ENCODE peak calls at places on chromosome 13, in ten cellular contexts. V is stomach; T is CD4-positive, alpha-beta T cell; D is HL-60; B is choroid plexus epithelial cell; C is thyroid gland; J is astrocyte of the cerebellum; G is hepatocyte; I is uterus; Q is Calu3. X is an unnamed sample.

GRCh38 chr13:27171244-27171829 is at the start of gene USP12:
- DNase-seq in J (no peak), V (no peak), C (no peak), B (no peak), I (peak; percentile 44), D (no peak), Q (peak; percentile 54), T (peak; percentile 46), G (peak; percentile 81), X (peak; percentile 54)

GRCh38 chr13:105545811-105546210 is 989.7 kb downstream of the EFNB2 start:
- DNase-seq in I (no peak), Q (no peak), B (no peak), D (no peak), V (no peak), T (no peak), G (no peak), J (no peak), C (peak; percentile 68), X (no peak)

GRCh38 chr13:108463365-108463764 is 166.0 kb upstream of the MYO16 start:
- DNase-seq in I (no peak), Q (peak; percentile 8), V (no peak), D (no peak), T (no peak), C (no peak), J (peak; percentile 85), B (peak; percentile 97), G (peak; percentile 46), X (no peak)

GRCh38 chr13:27120811-27121210 is 50.8 kb downstream of the USP12 start:
- DNase-seq in T (no peak), C (no peak), B (peak; percentile 56), I (no peak), Q (no peak), G (no peak), D (no peak), J (no peak), V (no peak), X (no peak)

GRCh38 chr13:114128624-114129522 is 3.5 kb downstream of the RASA3 start:
- DNase-seq in V (peak; percentile 67), B (peak; percentile 90), Q (no peak), D (peak; percentile 98), J (peak; percentile 82), G (no peak), T (peak; percentile 83), I (peak; percentile 69), C (peak; percentile 61), X (no peak)

GRCh38 chr13:33582121-33582520 is 235.8 kb upstream of the RFC3 start:
- DNase-seq in D (no peak), Q (no peak), C (no peak), B (peak; percentile 36), V (no peak), J (no peak), G (no peak), I (no peak), T (no peak), X (no peak)

GRCh38 chr13:59679239-59679638 is 484.5 kb downstream of the DIAPH3 start:
- DNase-seq in G (no peak), I (no peak), J (no peak), D (no peak), T (no peak), V (no peak), B (no peak), C (peak; percentile 9), Q (no peak), X (no peak)

GRCh38 chr13:24661713-24662112 is 18.5 kb upstream of the ATP12A start:
- DNase-seq in I (no peak), J (no peak), V (no peak), B (no peak), G (no peak), C (no peak), T (no peak), Q (no peak), D (no peak), X (no peak)

GRCh38 chr13:99087954-99088491 is 110.2 kb upstream of the DOCK9 start:
- DNase-seq in J (no peak), D (no peak), Q (no peak), V (no peak), G (peak; percentile 40), B (no peak), C (peak; percentile 29), I (no peak), T (peak; percentile 33), X (no peak)

GRCh38 chr13:97254809-97255208 is 32.7 kb downstream of the MBNL2 start:
- DNase-seq in G (no peak), C (no peak), Q (no peak), I (no peak), J (peak; percentile 38), D (no peak), B (peak; percentile 72), T (no peak), V (no peak), X (no peak)

GRCh38 chr13:106867249-106867648 is 299.3 kb upstream of the ARGLU1 start:
- DNase-seq in V (peak; percentile 29), G (peak; percentile 23), B (peak; percentile 52), J (no peak), D (no peak), C (no peak), Q (no peak), T (no peak), I (no peak), X (peak; percentile 20)
- TF ChIP-seq CTCF in V (no peak), G (no peak), B (peak; percentile 31), J (peak; percentile 16), D (no peak), C (no peak), Q (no peak), T (no peak), I (no peak), X (no peak)

DNA sequence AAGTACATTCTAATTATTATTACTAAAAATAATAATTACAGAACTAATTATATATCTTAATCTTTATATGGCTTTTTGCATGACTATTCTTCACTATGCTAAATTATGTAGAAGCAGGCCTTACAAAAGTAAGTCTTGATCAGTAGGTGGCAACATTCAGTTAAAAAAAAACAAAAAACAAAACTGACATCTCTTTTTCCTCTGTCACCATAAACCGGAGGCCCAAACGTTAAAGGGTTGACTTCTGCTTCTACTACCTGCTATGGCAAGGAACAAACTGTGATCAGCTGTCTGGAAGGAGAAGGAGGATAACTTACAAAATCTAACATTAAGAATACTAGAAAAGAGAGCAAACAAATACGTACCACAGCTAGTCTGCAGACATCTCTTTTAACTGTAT is 1525.6 kb downstream of the SLITRK1 start:
- DNase-seq in D (no peak), T (no peak), C (no peak), G (no peak), V (no peak), B (peak; percentile 39), J (no peak), I (no peak), Q (no peak), X (no peak)
- TF ChIP-seq CTCF in D (no peak), T (no peak), C (no peak), G (peak; percentile 45), V (no peak), B (peak; percentile 34), J (no peak), I (no peak), Q (no peak), X (no peak)

DNA sequence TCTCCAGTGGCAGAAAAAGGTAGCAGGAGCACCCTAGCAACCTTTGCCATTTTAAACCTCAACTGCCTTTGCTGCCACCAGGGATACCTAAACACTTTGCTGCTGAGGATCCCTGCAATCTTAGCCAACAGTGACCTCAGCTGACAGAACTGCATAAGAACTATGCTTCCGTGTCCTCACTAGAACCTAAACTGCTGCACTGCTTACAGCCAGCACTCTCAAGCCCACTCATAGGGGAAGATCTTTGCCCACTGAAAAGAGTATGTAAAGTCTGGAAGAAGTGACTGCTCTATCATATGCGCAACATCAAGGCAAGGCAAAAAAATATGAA is 270.0 kb upstream of the PCDH20 start:
- DNase-seq in V (no peak), I (no peak), T (no peak), B (no peak), C (no peak), J (no peak), Q (no peak), G (peak; percentile 65), D (no peak), X (no peak)
- TF ChIP-seq CTCF in V (peak; percentile 28), I (no peak), T (no peak), B (no peak), C (no peak), J (no peak), Q (no peak), G (peak; percentile 61), D (no peak), X (peak; percentile 62)

GRCh38 chr13:37059136-37059847 is at the start of gene SUPT20H:
- DNase-seq in C (peak; percentile 94), T (peak; percentile 89), B (peak; percentile 94), V (peak; percentile 95), G (peak; percentile 96), J (peak; percentile 76), D (peak; percentile 95), Q (peak; percentile 90), I (peak; percentile 89), X (peak; percentile 89)
- TF ChIP-seq CTCF in C (no peak), T (no peak), B (no peak), V (no peak), G (no peak), J (no peak), D (no peak), Q (no peak), I (peak; percentile 9), X (no peak)

GRCh38 chr13:39510296-39510695 is 92.7 kb downstream of the LHFPL6 start:
- DNase-seq in J (no peak), Q (no peak), V (no peak), C (no peak), T (no peak), D (no peak), B (no peak), I (no peak), G (no peak), X (no peak)
- TF ChIP-seq CTCF in J (no peak), Q (no peak), V (no peak), C (no peak), T (no peak), D (no peak), B (no peak), I (no peak), G (no peak), X (no peak)

GRCh38 chr13:67052550-67053237 is 177.4 kb downstream of the PCDH9 start:
- DNase-seq in V (no peak), G (no peak), J (no peak), Q (no peak), D (no peak), C (no peak), I (no peak), B (no peak), T (no peak), X (no peak)
- TF ChIP-seq CTCF in V (no peak), G (no peak), J (no peak), Q (no peak), D (no peak), C (no peak), I (no peak), B (no peak), T (no peak), X (no peak)

X was measured in neural crest cell.